ENCODE peak calls at places on chromosomes 3 and 15, in nine cellular contexts. X is left ventricle myocardium inferior, Y is psoas muscle, D is heart right ventricle, W is left lung, J is endodermal cell, C is upper lobe of right lung, Q is uterus, M is astrocyte. K is an unnamed sample. For H3K36me3, the result is how much of the 10 kb centered on the place peaks cover.

GRCh38 chr15:53246404-53246803 is 456.3 kb upstream of the ONECUT1 start:
- DNase-seq in X (no peak), Y (no peak), D (no peak), W (no peak), J (no peak), C (no peak), Q (no peak), M (no peak), K (no peak)

GRCh38 chr15:28892789-28893610 is 7.2 kb downstream of the APBA2 start:
- DNase-seq in X (no peak), Y (no peak), D (no peak), W (no peak), J (no peak), C (no peak), Q (no peak), M (peak), K (no peak)

GRCh38 chr3:4834403-4834866 is 144.8 kb upstream of the BHLHE40 start:
- DNase-seq in X (no peak), Y (no peak), D (no peak), W (peak), J (no peak), C (peak), Q (no peak), M (peak), K (no peak)

GRCh38 chr15:78695849-78696248 is 54.8 kb upstream of the CHRNB4 start:
- DNase-seq in X (no peak), Y (no peak), D (no peak), W (no peak), J (peak), C (no peak), Q (no peak), M (no peak), K (no peak)

GRCh38 chr15:29538110-29538509 is 268.5 kb upstream of the NSMCE3 start:
- DNase-seq in X (no peak), Y (no peak), D (no peak), W (no peak), J (no peak), C (no peak), Q (no peak), M (no peak), K (no peak)

GRCh38 chr3:57164217-57164605 is 942 bp downstream of the IL17RD start:
- DNase-seq in X (peak), Y (peak), D (peak), W (peak), J (peak), C (no peak), Q (peak), M (no peak), K (no peak)

GRCh38 chr3:2661078-2661477 is 449.1 kb downstream of the IL5RA start:
- DNase-seq in X (no peak), Y (no peak), D (no peak), W (no peak), J (no peak), C (no peak), Q (no peak), M (no peak), K (no peak)

GRCh38 chr3:157534725-157535161 is 31.5 kb upstream of the VEPH1 start:
- DNase-seq in X (no peak), Y (no peak), D (no peak), W (no peak), J (no peak), C (no peak), Q (no peak), M (no peak), K (no peak)

GRCh38 chr3:11282250-11283125 is 10.3 kb downstream of the ATG7 start:
- DNase-seq in X (peak), Y (peak), D (peak), W (no peak), J (no peak), C (no peak), Q (peak), M (no peak), K (no peak)

GRCh38 chr3:81249540-81250029 is 511.9 kb downstream of the GBE1 start:
- DNase-seq in X (no peak), Y (no peak), D (no peak), W (no peak), J (no peak), C (no peak), Q (no peak), M (peak), K (no peak)

GRCh38 chr3:134991472-134992010 is 196.5 kb downstream of the EPHB1 start:
- DNase-seq in X (no peak), Y (no peak), D (no peak), W (no peak), J (no peak), C (no peak), Q (no peak), M (no peak), K (no peak)

GRCh38 chr15:80512729-80513670 is 108.8 kb downstream of the ARNT2 start:
- DNase-seq in X (no peak), Y (no peak), D (no peak), W (no peak), J (no peak), C (no peak), Q (no peak), M (no peak), K (no peak)

GRCh38 chr3:134281912-134282658 is 31.4 kb upstream of the RYK start:
- DNase-seq in X (no peak), Y (no peak), D (no peak), W (no peak), J (no peak), C (no peak), Q (no peak), M (no peak), K (no peak)

GRCh38 chr15:49927462-49927861 is 191.6 kb downstream of the ATP8B4 start:
- DNase-seq in X (no peak), Y (no peak), D (no peak), W (no peak), J (no peak), C (no peak), Q (no peak), M (peak), K (no peak)

GRCh38 chr3:63961891-63962290 is 49.7 kb upstream of the SCAANT1 start:
- DNase-seq in X (no peak), Y (no peak), D (no peak), W (no peak), J (no peak), C (no peak), Q (no peak), M (peak), K (no peak)

GRCh38 chr3:154122912-154123559 is 1.8 kb downstream of the ARHGEF26 start:
- DNase-seq in X (no peak), Y (no peak), D (no peak), W (no peak), J (peak), C (no peak), Q (no peak), M (peak), K (no peak)

GRCh38 chr15:73318463-73319351 is 50.1 kb downstream of the HCN4 start:
- DNase-seq in X (no peak), Y (no peak), D (no peak), W (no peak), J (peak), C (peak), Q (no peak), M (no peak), K (no peak)

GRCh38 chr3:125032100-125032643 is 23.6 kb downstream of the HEG1 start:
- DNase-seq in X (no peak), Y (no peak), D (peak), W (no peak), J (peak), C (no peak), Q (no peak), M (no peak), K (no peak)

GRCh38 chr3:194623449-194624290 is 9.5 kb downstream of the TMEM44 start:
- DNase-seq in X (no peak), Y (no peak), D (no peak), W (no peak), J (peak), C (no peak), Q (no peak), M (no peak), K (no peak)

GRCh38 chr3:53043738-53044137 is 2.1 kb downstream of the SFMBT1 start:
- DNase-seq in X (no peak), Y (no peak), D (no peak), W (no peak), J (no peak), C (no peak), Q (no peak), M (no peak), K (no peak)

GRCh38 chr15:67542192-67542461 is 376 bp upstream of the MAP2K5 start:
- DNase-seq in X (no peak), Y (no peak), D (no peak), W (no peak), J (no peak), C (no peak), Q (no peak), M (no peak), K (no peak)

GRCh38 chr3:16618721-16619120 is 13.5 kb upstream of the DAZL start:
- DNase-seq in X (no peak), Y (no peak), D (no peak), W (no peak), J (no peak), C (no peak), Q (no peak), M (peak), K (no peak)

GRCh38 chr3:98780343-98780742 is 17.2 kb downstream of the ST3GAL6 start:
- DNase-seq in X (no peak), Y (no peak), D (no peak), W (no peak), J (no peak), C (no peak), Q (no peak), M (peak), K (no peak)
- TF ChIP-seq CTCF in X (no peak), Y (no peak), D (no peak), W (no peak), J (no peak), C (no peak), Q (no peak), M (no peak), K (no peak)

GRCh38 chr15:70053006-70053702 is 44.6 kb downstream of the TLE3 start:
- DNase-seq in X (no peak), Y (no peak), D (no peak), W (no peak), J (no peak), C (no peak), Q (no peak), M (no peak), K (no peak)
- H3K36me3 ChIP-seq in X (half or more), Y (half or more), D (half or more), W (half or more), J (half or more), C (half or more), Q (under half), M (under half), K (half or more)

GRCh38 chr3:152292367-152292766 is 23.6 kb downstream of the MBNL1 start:
- DNase-seq in X (no peak), Y (no peak), D (no peak), W (no peak), J (no peak), C (no peak), Q (no peak), M (no peak), K (no peak)
- H3K27ac ChIP-seq in X (peak), Y (peak), D (peak), W (no peak), J (no peak), C (no peak), Q (no peak), M (no peak), K (peak)

DNA sequence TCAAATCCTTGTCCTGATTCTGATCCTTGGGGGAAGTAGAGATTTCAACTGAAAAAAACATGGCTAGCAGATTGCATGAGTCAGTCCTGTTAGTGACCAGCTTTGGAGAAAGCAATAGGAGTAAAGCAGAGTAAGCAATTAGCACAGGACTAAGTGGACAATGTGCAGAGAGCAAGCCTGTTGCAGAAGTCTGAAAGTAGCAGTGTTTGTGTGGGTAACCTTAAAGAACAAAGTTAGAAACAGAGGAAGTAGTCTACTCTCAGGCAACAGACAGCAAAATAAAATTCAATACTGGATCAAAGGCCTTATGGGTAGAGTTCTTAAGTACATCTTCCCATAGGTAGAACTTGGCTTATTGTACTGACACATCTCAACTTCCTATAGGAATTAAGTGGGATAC is 916.8 kb downstream of the CADM2 start:
- DNase-seq in X (no peak), Y (no peak), D (no peak), W (no peak), J (no peak), C (no peak), Q (no peak), M (no peak), K (no peak)
- TF ChIP-seq CTCF in X (no peak), Y (no peak), D (no peak), W (no peak), J (no peak), C (no peak), Q (no peak), M (no peak), K (no peak)

GRCh38 chr3:182959474-182960350 is 20.6 kb downstream of the DCUN1D1 start:
- DNase-seq in X (no peak), Y (no peak), D (no peak), W (no peak), J (no peak), C (no peak), Q (no peak), M (no peak), K (no peak)
- H3K36me3 ChIP-seq in X (under half), Y (under half), D (half or more), W (under half), J (half or more), C (under half), Q (under half), M (under half), K (under half)

GRCh38 chr15:56490461-56490860 is 25.5 kb upstream of the MNS1 start:
- DNase-seq in X (no peak), Y (no peak), D (no peak), W (no peak), J (no peak), C (no peak), Q (no peak), M (no peak), K (no peak)
- H3K27ac ChIP-seq in X (no peak), Y (no peak), D (no peak), W (no peak), J (no peak), C (no peak), Q (no peak), M (no peak), K (no peak)

DNA sequence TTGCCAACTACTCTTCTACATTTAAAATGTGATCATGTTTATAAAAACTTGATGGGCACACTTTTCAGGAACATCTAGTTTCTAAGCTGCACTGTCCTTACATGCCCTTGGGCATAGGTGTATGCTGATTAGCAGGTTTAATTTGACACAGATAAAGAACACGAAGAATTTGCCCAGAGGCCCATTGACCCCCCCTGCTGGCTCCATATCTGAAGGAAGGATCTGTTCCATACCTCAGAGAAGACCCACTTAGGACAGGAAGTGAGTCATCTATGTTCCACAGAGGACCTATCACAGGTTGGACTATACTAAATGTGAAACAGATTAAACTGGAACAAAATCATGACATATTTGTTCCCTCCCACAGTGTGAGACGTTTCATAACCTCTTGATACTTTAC is 92.8 kb upstream of the LPP start:
- DNase-seq in X (no peak), Y (no peak), D (no peak), W (no peak), J (no peak), C (no peak), Q (peak), M (peak), K (no peak)
- TF ChIP-seq CTCF in X (no peak), Y (no peak), D (no peak), W (no peak), J (no peak), C (no peak), Q (no peak), M (peak), K (no peak)

GRCh38 chr3:101803152-101803782 is 24.3 kb downstream of the NXPE3 start:
- DNase-seq in X (no peak), Y (no peak), D (no peak), W (no peak), J (no peak), C (no peak), Q (peak), M (peak), K (no peak)
- H3K36me3 ChIP-seq in X (half or more), Y (half or more), D (half or more), W (under half), J (under half), C (under half), Q (under half), M (under half), K (under half)

GRCh38 chr3:184912166-184912565 is 100.2 kb downstream of the VPS8 start:
- DNase-seq in X (no peak), Y (no peak), D (no peak), W (no peak), J (no peak), C (no peak), Q (no peak), M (no peak), K (no peak)
- H3K27ac ChIP-seq in X (no peak), Y (no peak), D (no peak), W (no peak), J (no peak), C (no peak), Q (no peak), M (no peak), K (no peak)

DNA sequence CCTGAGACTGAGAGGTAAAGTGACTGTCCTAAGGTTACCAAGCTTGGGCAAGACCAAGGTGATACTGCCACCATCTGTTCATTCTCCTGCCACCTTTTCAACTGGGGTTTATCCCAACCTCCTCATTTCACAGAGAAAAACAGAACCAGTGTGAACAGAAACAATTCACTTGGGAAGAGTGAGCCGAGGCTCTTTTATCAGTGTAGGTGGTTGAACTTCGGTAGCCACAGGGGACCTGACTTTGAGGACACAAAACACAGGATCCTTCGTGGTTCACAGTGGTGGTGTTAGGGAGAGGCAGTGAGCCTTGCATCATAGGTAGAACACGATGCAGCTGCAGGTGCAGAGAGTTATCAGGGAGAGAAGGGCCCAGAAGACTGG is 72.8 kb upstream of the ICE2 start:
- DNase-seq in X (no peak), Y (no peak), D (no peak), W (no peak), J (no peak), C (no peak), Q (no peak), M (no peak), K (no peak)
- TF ChIP-seq CTCF in X (no peak), Y (peak), D (no peak), W (no peak), J (peak), C (no peak), Q (no peak), M (no peak), K (no peak)

K was measured in esophagus squamous epithelium.